ENCODE peak calls at places on chromosomes 12 and 14, in ten cellular contexts. C is AG10803; P is cardiac muscle cell; R is PC-3; K is adrenal gland; F is neural crest cell; Z is CD8-positive, alpha-beta T cell; E is HFF-Myc; V is fibroblast of lung; A is lower leg skin. T is an unnamed sample.

GRCh38 chr14:104559769-104560585 is 19.6 kb upstream of the C14orf180 start:
- DNase-seq in C (no peak), P (no peak), R (no peak), K (no peak), F (no peak), Z (no peak), E (no peak), V (no peak), A (no peak), T (no peak)

GRCh38 chr14:68279777-68280233 is 460.2 kb downstream of the RAD51B start:
- DNase-seq in C (no peak), P (no peak), R (no peak), K (no peak), F (no peak), Z (no peak), E (no peak), V (no peak), A (no peak), T (no peak)

GRCh38 chr12:31959701-31960391 is 631 bp downstream of the RESF1 start:
- DNase-seq in C (peak), P (peak), R (peak), K (peak), F (peak), Z (peak), E (no peak), V (peak), A (peak), T (no peak)

GRCh38 chr14:35480119-35480769 is 53.7 kb upstream of the INSM2 start:
- DNase-seq in C (no peak), P (no peak), R (peak), K (no peak), F (no peak), Z (no peak), E (no peak), V (peak), A (no peak), T (no peak)

GRCh38 chr14:61654026-61654425 is 41.3 kb upstream of the HIF1A start:
- DNase-seq in C (no peak), P (no peak), R (no peak), K (no peak), F (no peak), Z (no peak), E (no peak), V (no peak), A (no peak), T (no peak)

GRCh38 chr12:74541074-74541473 is 3.4 kb downstream of the ATXN7L3B start:
- DNase-seq in C (no peak), P (no peak), R (no peak), K (no peak), F (no peak), Z (no peak), E (no peak), V (no peak), A (no peak), T (no peak)

GRCh38 chr14:90023176-90023896 is 38.5 kb upstream of the KCNK13 start:
- DNase-seq in C (no peak), P (no peak), R (peak), K (no peak), F (no peak), Z (no peak), E (no peak), V (peak), A (no peak), T (no peak)

GRCh38 chr12:128971802-128972201 is 118.5 kb downstream of the GLT1D1 start:
- DNase-seq in C (no peak), P (no peak), R (no peak), K (no peak), F (no peak), Z (no peak), E (no peak), V (no peak), A (no peak), T (no peak)

GRCh38 chr14:88618476-88618875 is 55.6 kb downstream of the ZC3H14 start:
- DNase-seq in C (no peak), P (no peak), R (no peak), K (no peak), F (no peak), Z (no peak), E (no peak), V (no peak), A (no peak), T (no peak)

GRCh38 chr14:39175445-39176262 is 600 bp downstream of the PNN start:
- DNase-seq in C (peak), P (peak), R (peak), K (peak), F (peak), Z (no peak), E (no peak), V (peak), A (no peak), T (no peak)

GRCh38 chr14:96380735-96381134 is 11.2 kb upstream of the AK7 start:
- DNase-seq in C (no peak), P (no peak), R (no peak), K (no peak), F (no peak), Z (no peak), E (no peak), V (no peak), A (no peak), T (no peak)

GRCh38 chr12:80512781-80513180 is 68.7 kb downstream of the PTPRQ start:
- DNase-seq in C (no peak), P (no peak), R (no peak), K (no peak), F (no peak), Z (no peak), E (no peak), V (no peak), A (peak), T (no peak)

GRCh38 chr12:113912761-113913295 is 53.3 kb downstream of the RBM19 start:
- DNase-seq in C (peak), P (peak), R (peak), K (peak), F (peak), Z (peak), E (peak), V (peak), A (no peak), T (peak)

GRCh38 chr14:101869217-101869616 is 95.2 kb upstream of the DYNC1H1 start:
- DNase-seq in C (no peak), P (no peak), R (no peak), K (no peak), F (no peak), Z (no peak), E (no peak), V (no peak), A (no peak), T (no peak)

GRCh38 chr12:106973545-106973944 is 13.4 kb downstream of the MTERF2 start:
- DNase-seq in C (no peak), P (no peak), R (no peak), K (no peak), F (no peak), Z (no peak), E (no peak), V (no peak), A (no peak), T (no peak)

GRCh38 chr12:130044991-130045621 is 117.2 kb upstream of the FZD10 start:
- DNase-seq in C (no peak), P (peak), R (no peak), K (no peak), F (peak), Z (no peak), E (no peak), V (no peak), A (no peak), T (no peak)

GRCh38 chr14:104692261-104692938 is 3.0 kb downstream of the INF2 start:
- DNase-seq in C (no peak), P (no peak), R (no peak), K (no peak), F (no peak), Z (no peak), E (no peak), V (no peak), A (no peak), T (no peak)

GRCh38 chr12:34303091-34303870 is 281.0 kb downstream of the ALG10 start:
- DNase-seq in C (no peak), P (no peak), R (no peak), K (no peak), F (no peak), Z (no peak), E (no peak), V (no peak), A (peak), T (no peak)

GRCh38 chr14:101962503-101962874 is 1.9 kb upstream of the DYNC1H1 start:
- DNase-seq in C (peak), P (no peak), R (peak), K (peak), F (no peak), Z (no peak), E (peak), V (peak), A (peak), T (no peak)

GRCh38 chr14:64754685-64755084 is 50.5 kb downstream of the PLEKHG3 start:
- DNase-seq in C (no peak), P (no peak), R (no peak), K (no peak), F (no peak), Z (no peak), E (no peak), V (no peak), A (no peak), T (no peak)

GRCh38 chr14:83133986-83134664 is 1600.5 kb upstream of the SEL1L start:
- DNase-seq in C (no peak), P (no peak), R (no peak), K (no peak), F (no peak), Z (no peak), E (no peak), V (no peak), A (no peak), T (no peak)

GRCh38 chr14:103332143-103332919 is 1.7 kb upstream of the EIF5 start:
- DNase-seq in C (no peak), P (no peak), R (no peak), K (no peak), F (no peak), Z (no peak), E (no peak), V (no peak), A (peak), T (no peak)

GRCh38 chr14:91577632-91578233 is 67.6 kb upstream of the PPP4R3A start:
- DNase-seq in C (no peak), P (no peak), R (no peak), K (no peak), F (no peak), Z (no peak), E (no peak), V (no peak), A (no peak), T (no peak)

GRCh38 chr12:111482464-111482863 is 76.7 kb downstream of the SH2B3 start:
- DNase-seq in C (no peak), P (no peak), R (peak), K (no peak), F (no peak), Z (no peak), E (no peak), V (no peak), A (no peak), T (no peak)

GRCh38 chr12:34186492-34186891 is 164.2 kb downstream of the ALG10 start:
- DNase-seq in C (no peak), P (no peak), R (peak), K (no peak), F (no peak), Z (no peak), E (no peak), V (no peak), A (no peak), T (no peak)

GRCh38 chr12:115456946-115457689 is 773.1 kb upstream of the TBX3 start:
- DNase-seq in C (no peak), P (peak), R (peak), K (no peak), F (no peak), Z (no peak), E (no peak), V (no peak), A (no peak), T (no peak)

GRCh38 chr12:95385246-95385645 is 88.7 kb upstream of the METAP2 start:
- DNase-seq in C (peak), P (no peak), R (no peak), K (no peak), F (no peak), Z (no peak), E (peak), V (peak), A (no peak), T (no peak)

GRCh38 chr12:75699728-75700496 is 188.5 kb upstream of the KRR1 start:
- DNase-seq in C (no peak), P (peak), R (peak), K (peak), F (no peak), Z (no peak), E (no peak), V (peak), A (no peak), T (no peak)

GRCh38 chr12:68319988-68320623 is 12.1 kb downstream of the MDM1 start:
- DNase-seq in C (peak), P (no peak), R (no peak), K (no peak), F (no peak), Z (no peak), E (no peak), V (peak), A (no peak), T (no peak)

GRCh38 chr12:52951640-52952039 is 2.7 kb downstream of the KRT18 start:
- DNase-seq in C (no peak), P (no peak), R (no peak), K (no peak), F (no peak), Z (no peak), E (no peak), V (no peak), A (no peak), T (no peak)

GRCh38 chr12:52951126-52951525 is 2.2 kb downstream of the KRT18 start:
- DNase-seq in C (no peak), P (no peak), R (no peak), K (no peak), F (no peak), Z (no peak), E (no peak), V (no peak), A (no peak), T (no peak)

GRCh38 chr12:52950553-52950952 is 1.6 kb downstream of the KRT18 start:
- DNase-seq in C (no peak), P (no peak), R (no peak), K (no peak), F (no peak), Z (no peak), E (no peak), V (no peak), A (no peak), T (no peak)

GRCh38 chr12:52953181-52953841 is 4.4 kb downstream of the KRT18 start:
- DNase-seq in C (no peak), P (no peak), R (no peak), K (no peak), F (no peak), Z (no peak), E (no peak), V (no peak), A (no peak), T (no peak)

GRCh38 chr12:52952082-52952801 is 3.3 kb downstream of the KRT18 start:
- DNase-seq in C (no peak), P (no peak), R (peak), K (peak), F (no peak), Z (no peak), E (no peak), V (no peak), A (no peak), T (no peak)
- TF ChIP-seq CTCF in C (no peak), P (peak), R (peak), K (no peak), F (no peak), Z (no peak), E (no peak), V (no peak), A (no peak), T (no peak)

GRCh38 chr12:3677609-3678008 is 75.3 kb downstream of the CRACR2A start:
- DNase-seq in C (no peak), P (no peak), R (no peak), K (no peak), F (no peak), Z (no peak), E (no peak), V (no peak), A (no peak), T (no peak)

GRCh38 chr12:3681595-3681921 is 71.4 kb downstream of the CRACR2A start:
- DNase-seq in C (no peak), P (no peak), R (no peak), K (no peak), F (no peak), Z (no peak), E (no peak), V (no peak), A (no peak), T (no peak)

GRCh38 chr12:3683670-3684069 is 69.2 kb downstream of the CRACR2A start:
- DNase-seq in C (peak), P (no peak), R (peak), K (no peak), F (no peak), Z (no peak), E (no peak), V (peak), A (no peak), T (no peak)

GRCh38 chr12:3679831-3680230 is 73.1 kb downstream of the CRACR2A start:
- DNase-seq in C (no peak), P (no peak), R (no peak), K (no peak), F (no peak), Z (no peak), E (no peak), V (no peak), A (no peak), T (no peak)

GRCh38 chr12:3680919-3681594 is 71.9 kb downstream of the CRACR2A start:
- DNase-seq in C (peak), P (peak), R (peak), K (peak), F (no peak), Z (no peak), E (no peak), V (no peak), A (no peak), T (no peak)
- TF ChIP-seq CTCF in C (no peak), P (peak), R (no peak), K (no peak), F (peak), Z (no peak), E (no peak), V (no peak), A (no peak), T (no peak)

GRCh38 chr14:76091036-76091435 is 60.7 kb upstream of the GPATCH2L start:
- DNase-seq in C (peak), P (no peak), R (peak), K (no peak), F (no peak), Z (no peak), E (peak), V (no peak), A (peak), T (no peak)
- TF ChIP-seq CTCF in C (peak), P (peak), R (peak), K (no peak), F (no peak), Z (no peak), E (peak), V (peak), A (no peak), T (no peak)

GRCh38 chr14:32244404-32244803 is 41.3 kb upstream of the RNU6-8 start:
- DNase-seq in C (peak), P (peak), R (peak), K (no peak), F (no peak), Z (no peak), E (no peak), V (no peak), A (no peak), T (no peak)
- TF ChIP-seq CTCF in C (peak), P (peak), R (peak), K (no peak), F (no peak), Z (no peak), E (peak), V (peak), A (no peak), T (no peak)

GRCh38 chr12:70151993-70152392 is 91.2 kb upstream of the CNOT2 start:
- DNase-seq in C (no peak), P (no peak), R (no peak), K (no peak), F (no peak), Z (no peak), E (no peak), V (no peak), A (no peak), T (no peak)

GRCh38 chr12:70154960-70155589 is 88.2 kb upstream of the CNOT2 start:
- DNase-seq in C (no peak), P (peak), R (peak), K (no peak), F (no peak), Z (no peak), E (peak), V (no peak), A (no peak), T (no peak)

GRCh38 chr12:70154087-70154486 is 89.1 kb upstream of the CNOT2 start:
- DNase-seq in C (peak), P (no peak), R (no peak), K (no peak), F (no peak), Z (no peak), E (no peak), V (no peak), A (no peak), T (no peak)

GRCh38 chr12:70149665-70150064 is 93.6 kb upstream of the CNOT2 start:
- DNase-seq in C (no peak), P (no peak), R (no peak), K (no peak), F (no peak), Z (no peak), E (no peak), V (no peak), A (no peak), T (no peak)

DNA sequence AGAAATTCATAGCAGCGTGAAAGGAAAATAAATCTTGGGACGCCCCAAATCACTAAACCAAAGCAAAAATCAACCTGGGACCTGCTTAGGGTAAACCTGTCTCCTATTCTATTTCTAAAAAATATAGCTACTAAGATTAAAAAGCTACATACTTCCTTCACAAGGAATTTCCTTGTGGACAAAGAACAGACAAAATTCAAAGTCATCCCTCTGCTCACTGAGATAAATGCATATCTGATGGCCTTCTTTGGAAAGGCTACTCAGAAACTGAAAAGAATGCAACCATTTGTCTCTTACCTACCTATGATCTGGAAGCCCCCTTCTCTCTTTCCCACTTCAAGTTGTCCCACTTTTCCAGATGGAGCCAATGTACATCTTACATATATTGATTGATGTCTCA is 93.0 kb upstream of the CNOT2 start:
- DNase-seq in C (no peak), P (no peak), R (no peak), K (no peak), F (no peak), Z (no peak), E (no peak), V (no peak), A (no peak), T (no peak)
- TF ChIP-seq CTCF in C (no peak), P (no peak), R (no peak), K (no peak), F (no peak), Z (no peak), E (no peak), V (no peak), A (no peak), T (no peak)

GRCh38 chr14:106564058-106564643 is 1037.8 kb downstream of the TMEM121 start:
- DNase-seq in C (no peak), P (no peak), R (peak), K (peak), F (no peak), Z (peak), E (no peak), V (no peak), A (no peak), T (peak)
- TF ChIP-seq CTCF in C (no peak), P (no peak), R (peak), K (peak), F (no peak), Z (peak), E (peak), V (no peak), A (no peak), T (peak)

DNA sequence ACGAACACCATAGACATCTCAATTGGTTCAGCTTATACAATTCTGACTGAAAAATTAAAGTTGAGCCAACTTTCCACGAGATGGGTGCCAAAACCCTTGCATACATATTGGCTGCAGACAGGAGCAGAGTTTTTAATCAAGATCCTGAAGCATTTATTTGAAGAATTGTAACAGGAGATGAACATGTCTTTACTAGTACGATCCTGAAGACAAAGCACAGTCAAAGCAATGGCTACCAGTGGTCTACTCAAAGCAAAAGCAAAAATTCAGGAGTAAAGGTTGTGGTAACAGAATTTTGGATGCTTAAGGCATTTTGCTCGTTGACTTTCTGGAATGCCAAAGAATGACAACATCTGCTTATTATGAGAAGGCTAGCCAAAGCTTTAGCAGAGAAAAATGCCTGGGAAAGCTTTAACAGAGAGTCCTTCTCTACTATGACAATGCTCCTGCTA is 20.7 kb downstream of the ZDHHC17 start:
- DNase-seq in C (peak), P (no peak), R (peak), K (no peak), F (no peak), Z (no peak), E (no peak), V (peak), A (no peak), T (no peak)
- TF ChIP-seq CTCF in C (no peak), P (no peak), R (no peak), K (no peak), F (no peak), Z (no peak), E (no peak), V (no peak), A (no peak), T (no peak)

T was measured in activated B cell treated with CpG ODN at 0.5 μM for 24 hours.